ENCODE peak calls at places on chromosome 1, in six cellular contexts. One of them, this sample, is unnamed.
A peak's percentile ranks its signal among the peaks of the same experiment; 100 is the strongest.

GRCh38 chr1:89660086-89660946 is 27.4 kb downstream of the LRRC8C start:
- DNase-seq in colonic mucosa: no peak
- DNase-seq in psoas muscle: no peak
- DNase-seq in CD8-positive, alpha-beta T cell: no peak
- DNase-seq in bronchial epithelial cell: no peak
- DNase-seq in AG04450: no peak
- DNase-seq in this sample: no peak

GRCh38 chr1:213994888-213995287 is 7.1 kb downstream of the PROX1 start:
- DNase-seq in colonic mucosa: no peak
- DNase-seq in bronchial epithelial cell: no peak
- DNase-seq in psoas muscle: no peak
- DNase-seq in CD8-positive, alpha-beta T cell: no peak
- DNase-seq in AG04450: no peak
- DNase-seq in this sample: no peak

GRCh38 chr1:26278303-26278702 is 1.6 kb upstream of the SH3BGRL3 start:
- DNase-seq in CD8-positive, alpha-beta T cell: no peak
- DNase-seq in AG04450: no peak
- DNase-seq in psoas muscle: no peak
- DNase-seq in bronchial epithelial cell: peak; percentile 95
- DNase-seq in colonic mucosa: peak; percentile 92
- DNase-seq in this sample: peak; percentile 94

GRCh38 chr1:160032165-160032827 is 506 bp upstream of the PIGM start:
- DNase-seq in AG04450: no peak
- DNase-seq in CD8-positive, alpha-beta T cell: no peak
- DNase-seq in psoas muscle: no peak
- DNase-seq in bronchial epithelial cell: peak; percentile 51
- DNase-seq in colonic mucosa: peak; percentile 36
- DNase-seq in this sample: no peak

GRCh38 chr1:193662030-193662429 is 475.6 kb upstream of the B3GALT2 start:
- DNase-seq in colonic mucosa: no peak
- DNase-seq in CD8-positive, alpha-beta T cell: no peak
- DNase-seq in bronchial epithelial cell: peak; percentile 1
- DNase-seq in psoas muscle: no peak
- DNase-seq in AG04450: peak; percentile 26
- DNase-seq in this sample: no peak

GRCh38 chr1:79811173-79811572 is 804.6 kb upstream of the ADGRL4 start:
- DNase-seq in psoas muscle: no peak
- DNase-seq in AG04450: peak; percentile 38
- DNase-seq in CD8-positive, alpha-beta T cell: no peak
- DNase-seq in bronchial epithelial cell: peak; percentile 87
- DNase-seq in colonic mucosa: no peak
- DNase-seq in this sample: no peak

GRCh38 chr1:155186266-155186954 is 12.8 kb downstream of the TRIM46 start:
- DNase-seq in CD8-positive, alpha-beta T cell: no peak
- DNase-seq in bronchial epithelial cell: no peak
- DNase-seq in colonic mucosa: peak; percentile 64
- DNase-seq in AG04450: no peak
- DNase-seq in psoas muscle: peak; percentile 11
- DNase-seq in this sample: no peak

GRCh38 chr1:40607921-40608320 is 57.6 kb downstream of the RIMS3 start:
- DNase-seq in bronchial epithelial cell: peak; percentile 28
- DNase-seq in psoas muscle: no peak
- DNase-seq in colonic mucosa: no peak
- DNase-seq in AG04450: no peak
- DNase-seq in CD8-positive, alpha-beta T cell: no peak
- DNase-seq in this sample: no peak

GRCh38 chr1:175169305-175170018 is 23.1 kb downstream of the KIAA0040 start:
- DNase-seq in bronchial epithelial cell: peak; percentile 88
- DNase-seq in CD8-positive, alpha-beta T cell: no peak
- DNase-seq in AG04450: no peak
- DNase-seq in colonic mucosa: no peak
- DNase-seq in psoas muscle: no peak
- DNase-seq in this sample: peak; percentile 42

GRCh38 chr1:32893198-32894018 is 7.1 kb downstream of the HPCA start:
- DNase-seq in bronchial epithelial cell: no peak
- DNase-seq in colonic mucosa: peak; percentile 84
- DNase-seq in AG04450: no peak
- DNase-seq in psoas muscle: peak; percentile 61
- DNase-seq in CD8-positive, alpha-beta T cell: no peak
- DNase-seq in this sample: peak; percentile 28

GRCh38 chr1:156368889-156369684 is at the start of gene RHBG:
- DNase-seq in psoas muscle: no peak
- DNase-seq in bronchial epithelial cell: peak; percentile 35
- DNase-seq in CD8-positive, alpha-beta T cell: no peak
- DNase-seq in colonic mucosa: peak; percentile 76
- DNase-seq in AG04450: no peak
- DNase-seq in this sample: peak; percentile 36

GRCh38 chr1:117045644-117046043 is 14.5 kb upstream of the TTF2 start:
- DNase-seq in colonic mucosa: no peak
- DNase-seq in bronchial epithelial cell: no peak
- DNase-seq in psoas muscle: no peak
- DNase-seq in CD8-positive, alpha-beta T cell: no peak
- DNase-seq in AG04450: no peak
- DNase-seq in this sample: no peak

GRCh38 chr1:152869808-152870419 is 8.2 kb upstream of the SMCP start:
- DNase-seq in CD8-positive, alpha-beta T cell: no peak
- DNase-seq in psoas muscle: no peak
- DNase-seq in bronchial epithelial cell: peak; percentile 66
- DNase-seq in colonic mucosa: peak; percentile 69
- DNase-seq in AG04450: peak; percentile 4
- DNase-seq in this sample: peak; percentile 69

GRCh38 chr1:154849645-154850131 is 20.4 kb downstream of the KCNN3 start:
- DNase-seq in psoas muscle: no peak
- DNase-seq in CD8-positive, alpha-beta T cell: no peak
- DNase-seq in bronchial epithelial cell: no peak
- DNase-seq in colonic mucosa: no peak
- DNase-seq in AG04450: no peak
- DNase-seq in this sample: no peak

GRCh38 chr1:218304281-218305039 is 19.4 kb downstream of the RRP15 start:
- DNase-seq in colonic mucosa: no peak
- DNase-seq in bronchial epithelial cell: no peak
- DNase-seq in CD8-positive, alpha-beta T cell: no peak
- DNase-seq in psoas muscle: peak; percentile 69
- DNase-seq in AG04450: no peak
- DNase-seq in this sample: peak; percentile 60

GRCh38 chr1:67824771-67825170 is 8.5 kb downstream of the GNG12 start:
- DNase-seq in AG04450: no peak
- DNase-seq in CD8-positive, alpha-beta T cell: no peak
- DNase-seq in colonic mucosa: no peak
- DNase-seq in psoas muscle: no peak
- DNase-seq in bronchial epithelial cell: no peak
- DNase-seq in this sample: no peak

GRCh38 chr1:21914880-21915640 is 22.1 kb downstream of the HSPG2 start:
- DNase-seq in colonic mucosa: no peak
- DNase-seq in CD8-positive, alpha-beta T cell: no peak
- DNase-seq in AG04450: no peak
- DNase-seq in psoas muscle: no peak
- DNase-seq in bronchial epithelial cell: no peak
- DNase-seq in this sample: no peak

GRCh38 chr1:226702318-226702956 is 36.6 kb downstream of the ITPKB start:
- DNase-seq in colonic mucosa: no peak
- DNase-seq in psoas muscle: no peak
- DNase-seq in bronchial epithelial cell: peak; percentile 86
- DNase-seq in AG04450: peak; percentile 15
- DNase-seq in CD8-positive, alpha-beta T cell: no peak
- DNase-seq in this sample: peak; percentile 60
- H3K4me3 ChIP-seq in colonic mucosa: peak overlapping the region; percentile 50
- H3K4me3 ChIP-seq in psoas muscle: peak overlapping the region; percentile 84
- H3K4me3 ChIP-seq in bronchial epithelial cell: peak overlapping the region; percentile 58
- H3K4me3 ChIP-seq in AG04450: peak overlapping the region; percentile 64
- H3K4me3 ChIP-seq in CD8-positive, alpha-beta T cell: peak overlapping the region; percentile 51
- H3K4me3 ChIP-seq in this sample: peak overlapping the region; percentile 77

GRCh38 chr1:171911506-171911905 is 70.2 kb downstream of the DNM3 start:
- DNase-seq in CD8-positive, alpha-beta T cell: no peak
- DNase-seq in psoas muscle: no peak
- DNase-seq in bronchial epithelial cell: no peak
- DNase-seq in colonic mucosa: no peak
- DNase-seq in AG04450: no peak
- DNase-seq in this sample: no peak
- H3K4me3 ChIP-seq in CD8-positive, alpha-beta T cell: no peak overlapping the region
- H3K4me3 ChIP-seq in psoas muscle: no peak overlapping the region
- H3K4me3 ChIP-seq in bronchial epithelial cell: no peak overlapping the region
- H3K4me3 ChIP-seq in colonic mucosa: no peak overlapping the region
- H3K4me3 ChIP-seq in AG04450: no peak overlapping the region
- H3K4me3 ChIP-seq in this sample: no peak overlapping the region

GRCh38 chr1:1355376-1355775 is 3.0 kb downstream of the MXRA8 start:
- DNase-seq in AG04450: no peak
- DNase-seq in colonic mucosa: no peak
- DNase-seq in CD8-positive, alpha-beta T cell: no peak
- DNase-seq in bronchial epithelial cell: no peak
- DNase-seq in psoas muscle: peak; percentile 71
- DNase-seq in this sample: peak; percentile 58
- H3K4me3 ChIP-seq in AG04450: peak overlapping the region; percentile 84
- H3K4me3 ChIP-seq in colonic mucosa: peak overlapping the region; percentile 8
- H3K4me3 ChIP-seq in CD8-positive, alpha-beta T cell: no peak overlapping the region
- H3K4me3 ChIP-seq in bronchial epithelial cell: no peak overlapping the region
- H3K4me3 ChIP-seq in psoas muscle: peak overlapping the region; percentile 44
- H3K4me3 ChIP-seq in this sample: peak overlapping the region; percentile 24

GRCh38 chr1:170663011-170663410 is 920 bp upstream of the PRRX1 start:
- DNase-seq in psoas muscle: no peak
- DNase-seq in CD8-positive, alpha-beta T cell: no peak
- DNase-seq in AG04450: no peak
- DNase-seq in bronchial epithelial cell: no peak
- DNase-seq in colonic mucosa: no peak
- DNase-seq in this sample: no peak

GRCh38 chr1:170660874-170661645 is 2.9 kb upstream of the PRRX1 start:
- DNase-seq in CD8-positive, alpha-beta T cell: no peak
- DNase-seq in AG04450: no peak
- DNase-seq in bronchial epithelial cell: no peak
- DNase-seq in psoas muscle: peak; percentile 60
- DNase-seq in colonic mucosa: no peak
- DNase-seq in this sample: no peak

GRCh38 chr1:170662561-170662971 is 1.4 kb upstream of the PRRX1 start:
- DNase-seq in psoas muscle: no peak
- DNase-seq in colonic mucosa: no peak
- DNase-seq in bronchial epithelial cell: no peak
- DNase-seq in CD8-positive, alpha-beta T cell: no peak
- DNase-seq in AG04450: no peak
- DNase-seq in this sample: no peak

GRCh38 chr1:170660281-170660713 is 3.6 kb upstream of the PRRX1 start:
- DNase-seq in colonic mucosa: no peak
- DNase-seq in AG04450: no peak
- DNase-seq in psoas muscle: no peak
- DNase-seq in bronchial epithelial cell: no peak
- DNase-seq in CD8-positive, alpha-beta T cell: no peak
- DNase-seq in this sample: no peak

DNA sequence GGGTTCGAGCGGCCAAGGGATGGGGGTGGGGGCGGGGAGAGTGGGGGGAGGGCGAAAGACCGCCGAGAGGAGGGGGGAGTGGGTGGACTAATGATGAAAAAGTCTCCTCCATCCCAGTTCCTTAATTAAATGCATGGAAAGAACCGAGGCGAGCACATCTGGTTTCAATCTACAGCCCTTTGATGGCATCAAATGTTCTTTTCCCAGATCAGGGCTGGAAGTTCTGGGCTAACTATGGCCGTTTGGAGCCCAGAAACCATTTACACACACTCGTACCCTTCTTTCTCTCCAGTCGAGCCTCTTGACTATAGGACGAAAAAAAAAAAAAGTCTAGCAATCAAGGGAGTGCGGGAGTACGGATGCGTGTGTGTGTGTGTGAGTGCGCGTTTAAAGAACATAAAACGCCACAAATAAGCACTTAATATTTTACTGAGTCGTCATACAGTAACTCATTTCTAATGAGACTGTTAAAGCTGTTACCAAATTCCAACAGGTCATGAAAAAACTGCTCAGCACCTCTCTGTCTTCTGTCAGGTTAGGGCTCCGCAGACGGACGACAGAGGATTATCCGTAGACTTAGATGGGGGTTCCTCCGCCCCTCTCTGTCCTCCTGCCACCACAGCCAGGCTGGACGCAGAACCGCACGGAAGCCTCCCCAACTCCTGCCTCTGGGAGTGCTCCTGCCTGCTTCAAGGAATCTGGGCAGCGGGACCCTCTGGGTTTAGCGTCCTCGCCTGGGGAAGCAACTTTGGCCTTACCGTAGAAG is 2.1 kb upstream of the PRRX1 start:
- DNase-seq in psoas muscle: peak; percentile 72
- DNase-seq in colonic mucosa: no peak
- DNase-seq in AG04450: no peak
- DNase-seq in CD8-positive, alpha-beta T cell: no peak
- DNase-seq in bronchial epithelial cell: no peak
- DNase-seq in this sample: peak; percentile 25
- H3K4me3 ChIP-seq in psoas muscle: peak overlapping the region; percentile 72
- H3K4me3 ChIP-seq in colonic mucosa: no peak overlapping the region
- H3K4me3 ChIP-seq in AG04450: peak overlapping the region; percentile 94
- H3K4me3 ChIP-seq in CD8-positive, alpha-beta T cell: no peak overlapping the region
- H3K4me3 ChIP-seq in bronchial epithelial cell: no peak overlapping the region
- H3K4me3 ChIP-seq in this sample: peak overlapping the region; percentile 31

DNA sequence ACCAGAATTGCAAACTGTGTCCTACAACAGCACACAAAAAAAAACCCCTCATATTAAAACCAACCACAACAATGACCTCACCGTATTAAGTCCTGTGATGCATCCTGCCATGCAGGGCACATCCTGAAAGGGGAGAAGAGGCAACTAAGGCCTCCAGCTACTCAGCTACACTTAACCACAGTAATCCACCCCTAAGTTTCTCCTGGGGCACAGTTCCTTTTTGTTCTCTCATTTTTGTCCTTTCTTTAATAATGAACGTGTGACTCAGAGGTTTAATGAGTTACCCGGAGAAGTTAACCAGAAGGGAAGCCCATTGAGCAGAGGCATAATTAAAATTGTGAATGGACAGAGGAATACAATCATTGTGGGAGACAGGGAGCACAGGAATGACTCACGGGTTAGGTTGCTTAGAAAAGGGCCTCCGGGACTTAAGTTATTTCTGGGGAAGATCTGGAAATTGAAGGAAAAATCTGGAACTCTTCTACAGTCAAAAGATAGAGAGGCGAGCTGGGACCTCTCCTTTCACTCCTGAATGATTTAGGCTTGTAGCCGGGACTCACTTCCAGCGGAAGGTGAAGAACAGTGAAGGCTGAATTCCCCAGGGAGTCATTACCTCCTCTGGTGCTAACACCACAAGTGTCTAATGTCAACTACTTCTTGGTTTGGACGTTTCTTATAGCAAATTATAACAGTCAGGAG is 36.9 kb upstream of the HIVEP3 start:
- DNase-seq in bronchial epithelial cell: peak; percentile 82
- DNase-seq in AG04450: peak; percentile 61
- DNase-seq in psoas muscle: no peak
- DNase-seq in colonic mucosa: no peak
- DNase-seq in CD8-positive, alpha-beta T cell: no peak
- DNase-seq in this sample: peak; percentile 74
- H3K4me3 ChIP-seq in bronchial epithelial cell: no peak overlapping the region
- H3K4me3 ChIP-seq in AG04450: no peak overlapping the region
- H3K4me3 ChIP-seq in psoas muscle: no peak overlapping the region
- H3K4me3 ChIP-seq in colonic mucosa: no peak overlapping the region
- H3K4me3 ChIP-seq in CD8-positive, alpha-beta T cell: no peak overlapping the region
- H3K4me3 ChIP-seq in this sample: no peak overlapping the region

DNA sequence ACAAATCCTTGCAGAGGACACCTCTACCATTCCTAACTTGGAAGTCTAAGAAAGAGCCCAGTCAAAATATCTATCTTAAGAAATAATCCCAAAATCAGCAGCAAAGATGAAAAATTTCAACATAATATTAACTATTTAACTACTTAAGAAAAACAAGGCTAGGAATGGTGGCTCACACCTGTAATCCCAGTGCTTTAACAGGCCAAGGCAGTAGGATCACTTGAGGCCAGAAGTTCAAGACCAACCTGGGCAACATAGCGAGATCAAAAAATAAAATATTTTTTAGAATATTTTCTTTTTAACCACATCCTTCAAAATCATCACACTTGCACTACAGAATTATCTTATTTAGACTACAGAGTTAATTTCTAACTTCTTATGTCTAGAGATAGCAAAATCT is 4.9 kb downstream of the CNN3 start:
- DNase-seq in AG04450: no peak
- DNase-seq in colonic mucosa: no peak
- DNase-seq in bronchial epithelial cell: no peak
- DNase-seq in CD8-positive, alpha-beta T cell: no peak
- DNase-seq in psoas muscle: no peak
- DNase-seq in this sample: no peak
- H3K4me3 ChIP-seq in AG04450: no peak overlapping the region
- H3K4me3 ChIP-seq in colonic mucosa: no peak overlapping the region
- H3K4me3 ChIP-seq in bronchial epithelial cell: no peak overlapping the region
- H3K4me3 ChIP-seq in CD8-positive, alpha-beta T cell: no peak overlapping the region
- H3K4me3 ChIP-seq in psoas muscle: no peak overlapping the region
- H3K4me3 ChIP-seq in this sample: no peak overlapping the region

This sample was measured in MG63.